ENCODE peak calls at places on chromosome 4, in eight cellular contexts. A is activated CD8-positive, alpha-beta T cell treated with anti-CD3 and anti-CD28 coated beads, Interleukin-2, amount 10 ng/mL, durations not matched to agents 7 days and 5 days; D is CD4-positive, CD25-positive, alpha-beta regulatory T cell; L is NCI-H460; S is left ventricle myocardium superior; R is OCI-LY7; W is stimulated activated CD4-positive, alpha-beta T cell treated with anti-CD3 and anti-CD28 coated beads, Interleukin-12 subunit alpha, Interleukin-12 subunit beta, amount 100 ng/mL, for 4 hours; M is AG08396. V is an unnamed sample.

GRCh38 chr4:25810815-25811690 is 51.7 kb downstream of the SEL1L3 start:
- DNase-seq in L (no peak), W (no peak), D (no peak), S (no peak), M (no peak), R (no peak), A (no peak), V (no peak)

GRCh38 chr4:186297013-186297645 is 31.1 kb downstream of the F11 start:
- DNase-seq in R (peak), D (peak), M (peak), L (peak), W (no peak), S (no peak), A (no peak), V (peak)

GRCh38 chr4:82372502-82372873 is 1.3 kb downstream of the HNRNPD start:
- DNase-seq in S (no peak), L (no peak), A (peak), R (peak), M (peak), D (peak), W (peak), V (peak)

GRCh38 chr4:7462509-7462971 is 27.8 kb upstream of the PSAPL1 start:
- DNase-seq in S (peak), M (no peak), R (peak), A (no peak), L (no peak), D (no peak), W (no peak), V (peak)

GRCh38 chr4:129218355-129218754 is 122.4 kb downstream of the C4orf33 start:
- DNase-seq in D (no peak), M (no peak), A (no peak), W (no peak), L (peak), S (no peak), R (no peak), V (no peak)

GRCh38 chr4:86999244-86999643 is 64.4 kb downstream of the AFF1 start:
- DNase-seq in W (no peak), S (no peak), A (no peak), D (no peak), M (no peak), R (no peak), L (no peak), V (no peak)

GRCh38 chr4:61400446-61400845 is 200.3 kb downstream of the ADGRL3 start:
- DNase-seq in L (no peak), D (no peak), W (no peak), S (no peak), A (no peak), R (no peak), M (no peak), V (no peak)

GRCh38 chr4:55321707-55322264 is 24.3 kb upstream of the SRD5A3 start:
- DNase-seq in S (peak), W (peak), M (peak), D (peak), R (peak), A (peak), L (peak), V (peak)

GRCh38 chr4:156476359-156476758 is 495.2 kb downstream of the PDGFC start:
- DNase-seq in M (peak), W (no peak), S (no peak), A (no peak), R (no peak), L (peak), D (no peak), V (peak)

GRCh38 chr4:32689520-32689919 is 1969.4 kb downstream of the PCDH7 start:
- DNase-seq in S (no peak), A (no peak), D (no peak), L (no peak), R (no peak), M (no peak), W (no peak), V (no peak)

GRCh38 chr4:113398441-113399143 is 349.1 kb downstream of the ANK2 start:
- DNase-seq in S (no peak), A (no peak), L (no peak), D (no peak), W (no peak), R (no peak), M (no peak), V (no peak)

GRCh38 chr4:69376450-69376849 is 96.2 kb downstream of the UGT2B28 start:
- DNase-seq in D (no peak), M (no peak), L (no peak), S (no peak), W (no peak), R (no peak), A (no peak), V (no peak)

GRCh38 chr4:1996866-1997611 is 11.7 kb downstream of the NELFA start:
- DNase-seq in D (no peak), A (no peak), S (no peak), R (no peak), W (no peak), L (no peak), M (no peak), V (no peak)

V was measured in LoVo.